ENCODE peak calls at places on chromosomes 5 and 9, in six cellular contexts. C is endothelial cell, T is HFFc6, R is A549, O is MV-4-11, Z is stomach. I is an unnamed sample.
A peak's percentile ranks its signal among the peaks of the same experiment; 100 is the strongest.

GRCh38 chr9:138046641-138047301 is 169.2 kb downstream of the CACNA1B start:
- DNase-seq in O (no peak), C (no peak), R (no peak), T (no peak), Z (peak; percentile 20), I (no peak)

GRCh38 chr5:128254789-128255188 is 171.2 kb downstream of the SLC12A2 start:
- DNase-seq in R (no peak), T (peak; percentile 5), O (no peak), Z (no peak), C (no peak), I (no peak)

GRCh38 chr5:24681106-24681505 is 36.3 kb upstream of the CDH10 start:
- DNase-seq in T (no peak), C (no peak), Z (no peak), O (no peak), R (no peak), I (no peak)

GRCh38 chr5:589588-589987 is 22.6 kb upstream of the CEP72 start:
- DNase-seq in R (no peak), T (no peak), Z (peak; percentile 21), C (no peak), O (peak; percentile 56), I (no peak)

GRCh38 chr5:107794731-107795130 is 124.0 kb upstream of the EFNA5 start:
- DNase-seq in O (no peak), Z (no peak), C (no peak), T (no peak), R (no peak), I (no peak)

GRCh38 chr5:56339732-56340131 is 106.6 kb upstream of the ANKRD55 start:
- DNase-seq in Z (no peak), O (no peak), T (no peak), R (no peak), C (no peak), I (no peak)

GRCh38 chr5:40875958-40876357 is 33.3 kb upstream of the C7 start:
- DNase-seq in R (no peak), C (no peak), Z (no peak), T (no peak), O (no peak), I (no peak)

GRCh38 chr9:18865542-18865941 is 167.5 kb downstream of the SAXO1 start:
- DNase-seq in O (no peak), R (no peak), Z (no peak), T (no peak), C (no peak), I (no peak)

GRCh38 chr9:37801287-37801850 is 772 bp downstream of the DCAF10 start:
- DNase-seq in T (peak; percentile 10), C (peak; percentile 54), Z (peak; percentile 37), R (no peak), O (no peak), I (peak; percentile 55)

GRCh38 chr9:116572095-116572748 is 114.9 kb upstream of the TRIM32 start:
- DNase-seq in R (peak; percentile 87), Z (peak; percentile 93), C (peak; percentile 81), O (peak; percentile 45), T (peak; percentile 65), I (peak; percentile 74)